ENCODE peak calls at places on chromosomes 5 and 9, in eight cellular contexts. G, U, N, V, A, B, K and W are unnamed samples.

GRCh38 chr9:113563856-113564514 is 100.5 kb downstream of the RGS3 start:
- DNase-seq in K (no peak), G (no peak), U (no peak), A (no peak), V (peak), N (no peak), B (peak), W (peak)

GRCh38 chr5:37417347-37417746 is 38.2 kb downstream of the WDR70 start:
- DNase-seq in U (no peak), G (no peak), B (no peak), K (no peak), V (no peak), N (no peak), A (no peak), W (no peak)

GRCh38 chr5:91101777-91102379 is 281.2 kb downstream of the ARRDC3 start:
- DNase-seq in B (peak), U (peak), A (peak), N (peak), V (peak), K (peak), G (peak), W (no peak)

GRCh38 chr9:116377179-116377790 is 223.7 kb downstream of the PAPPA start:
- DNase-seq in G (peak), V (no peak), A (peak), K (no peak), B (no peak), N (no peak), U (no peak), W (no peak)

GRCh38 chr9:21002040-21002439 is 29.4 kb downstream of the HACD4 start:
- DNase-seq in V (no peak), N (no peak), B (no peak), G (no peak), A (no peak), U (no peak), K (no peak), W (no peak)

GRCh38 chr9:95230046-95230445 is 87.5 kb downstream of the FANCC start:
- DNase-seq in U (no peak), V (no peak), B (no peak), N (no peak), A (peak), K (no peak), G (no peak), W (no peak)

GRCh38 chr9:115694014-115694413 is 459.6 kb upstream of the PAPPA start:
- DNase-seq in N (no peak), A (peak), K (no peak), G (peak), U (no peak), V (no peak), B (no peak), W (no peak)

GRCh38 chr5:174303437-174304045 is 258.0 kb downstream of the NSG2 start:
- DNase-seq in K (no peak), V (no peak), G (no peak), A (no peak), N (no peak), B (no peak), U (no peak), W (no peak)

GRCh38 chr5:158847772-158848171 is 251.9 kb downstream of the EBF1 start:
- DNase-seq in N (no peak), U (no peak), G (no peak), B (no peak), V (no peak), A (no peak), K (no peak), W (no peak)

GRCh38 chr5:137819768-137820167 is 47.9 kb upstream of the MYOT start:
- DNase-seq in N (no peak), K (no peak), G (no peak), U (no peak), V (no peak), B (no peak), A (no peak), W (no peak)

GRCh38 chr5:173662896-173663809 is 46.7 kb upstream of the BOD1 start:
- DNase-seq in K (no peak), A (no peak), N (no peak), G (no peak), V (no peak), B (no peak), U (no peak), W (no peak)

GRCh38 chr5:129852747-129853352 is 51.4 kb upstream of the CHSY3 start:
- DNase-seq in A (peak), V (peak), K (peak), U (peak), G (peak), B (peak), N (peak), W (peak)

GRCh38 chr5:29885595-29885994 is 1307.9 kb upstream of the CDH6 start:
- DNase-seq in B (no peak), U (no peak), K (no peak), G (no peak), V (no peak), N (no peak), A (no peak), W (no peak)

GRCh38 chr9:83509372-83509771 is 28.8 kb downstream of the FRMD3 start:
- DNase-seq in A (no peak), U (no peak), G (peak), V (no peak), K (no peak), B (no peak), N (no peak), W (no peak)

GRCh38 chr9:16915126-16915831 is 44.8 kb upstream of the BNC2 start:
- DNase-seq in G (no peak), U (no peak), B (no peak), V (no peak), K (no peak), N (no peak), A (no peak), W (no peak)

GRCh38 chr5:55538621-55539020 is 3.9 kb upstream of the PLPP1 start:
- DNase-seq in G (no peak), V (no peak), U (no peak), B (no peak), K (no peak), A (no peak), N (no peak), W (no peak)

GRCh38 chr9:112002847-112003457 is 106.3 kb downstream of the UGCG start:
- DNase-seq in K (no peak), B (no peak), N (no peak), G (no peak), A (no peak), V (no peak), U (no peak), W (no peak)

GRCh38 chr9:136541179-136541578 is 4.7 kb downstream of the NOTCH1 start:
- DNase-seq in V (peak), N (no peak), G (no peak), B (no peak), A (no peak), U (no peak), K (no peak), W (no peak)

GRCh38 chr5:78574731-78575161 is 73.8 kb downstream of the LHFPL2 start:
- DNase-seq in G (no peak), V (no peak), K (no peak), N (no peak), A (peak), U (peak), B (no peak), W (no peak)

GRCh38 chr9:72292184-72292787 is 72.7 kb downstream of the ZFAND5 start:
- DNase-seq in A (peak), V (no peak), B (no peak), G (peak), N (no peak), K (no peak), U (peak), W (no peak)

GRCh38 chr9:16337322-16338029 is 533.0 kb downstream of the BNC2 start:
- DNase-seq in K (no peak), V (no peak), A (peak), B (no peak), G (peak), U (peak), N (no peak), W (no peak)

GRCh38 chr5:73821003-73821402 is 195.0 kb downstream of the ARHGEF28 start:
- DNase-seq in K (no peak), G (no peak), U (no peak), A (no peak), V (no peak), N (no peak), B (no peak), W (no peak)

GRCh38 chr5:66849803-66850202 is 253.6 kb downstream of the MAST4 start:
- DNase-seq in B (no peak), G (peak), K (no peak), U (no peak), N (no peak), V (no peak), A (no peak), W (no peak)

GRCh38 chr5:180136661-180137381 is 65.3 kb upstream of the RNF130 start:
- DNase-seq in A (no peak), U (no peak), V (no peak), B (peak), K (no peak), G (no peak), N (no peak), W (peak)

GRCh38 chr5:131394128-131394527 is 130.3 kb downstream of the CDC42SE2 start:
- DNase-seq in N (no peak), A (peak), G (peak), U (no peak), K (no peak), V (no peak), B (no peak), W (no peak)

GRCh38 chr5:68216737-68217231 is 1.2 kb downstream of the PIK3R1 start:
- DNase-seq in U (no peak), V (no peak), K (peak), A (no peak), B (no peak), G (no peak), N (no peak), W (no peak)

GRCh38 chr9:120396418-120396817 is 183.5 kb downstream of the CDK5RAP2 start:
- DNase-seq in G (no peak), V (no peak), K (no peak), N (no peak), B (no peak), A (no peak), U (no peak), W (no peak)

GRCh38 chr9:78351816-78352215 is 54.9 kb downstream of the PSAT1 start:
- DNase-seq in B (no peak), V (no peak), N (no peak), A (no peak), K (no peak), U (no peak), G (no peak), W (no peak)

GRCh38 chr5:74272019-74272775 is 368.3 kb downstream of the ENC1 start:
- DNase-seq in V (no peak), G (peak), U (no peak), K (no peak), A (no peak), N (no peak), B (no peak), W (no peak)

GRCh38 chr5:142310803-142311202 is 14.0 kb downstream of the SPRY4 start:
- DNase-seq in U (no peak), N (no peak), V (no peak), G (no peak), B (no peak), K (no peak), A (no peak), W (no peak)

GRCh38 chr9:87007711-87008360 is 60.5 kb upstream of the GAS1 start:
- DNase-seq in G (no peak), B (no peak), N (no peak), U (no peak), A (no peak), K (no peak), V (no peak), W (no peak)

GRCh38 chr9:114924327-114924726 is 6.1 kb downstream of the TNFSF8 start:
- DNase-seq in A (no peak), V (no peak), U (no peak), K (no peak), B (no peak), G (no peak), N (no peak), W (no peak)

GRCh38 chr5:88355490-88356050 is 86.9 kb upstream of the TMEM161B start:
- DNase-seq in K (no peak), G (no peak), V (no peak), B (no peak), A (no peak), N (no peak), U (no peak), W (no peak)

GRCh38 chr5:79430196-79430595 is 83.7 kb downstream of the HOMER1 start:
- DNase-seq in A (no peak), K (no peak), U (no peak), N (no peak), B (no peak), V (no peak), G (no peak), W (no peak)

GRCh38 chr5:54807421-54807820 is 178.0 kb downstream of the ESM1 start:
- DNase-seq in K (no peak), B (no peak), A (peak), U (no peak), V (no peak), G (peak), N (no peak), W (no peak)

GRCh38 chr5:65722575-65723424 is 795 bp downstream of the NLN start:
- DNase-seq in K (no peak), U (peak), N (no peak), G (peak), B (no peak), A (no peak), V (peak), W (no peak)

GRCh38 chr9:131276107-131276888 is at the start of gene FAM78A:
- DNase-seq in U (no peak), G (no peak), V (peak), A (peak), N (peak), K (no peak), B (no peak), W (no peak)

GRCh38 chr9:28801144-28801799 is 1228.0 kb upstream of the C9orf72 start:
- DNase-seq in V (no peak), N (no peak), G (peak), B (no peak), A (no peak), U (no peak), K (no peak), W (no peak)

GRCh38 chr5:96321371-96321770 is 111.7 kb downstream of the PCSK1 start:
- DNase-seq in B (no peak), U (no peak), G (no peak), V (no peak), N (no peak), A (no peak), K (no peak), W (no peak)